ENCODE peak calls at places on chromosome 13, in seven cellular contexts. Z is stomach, U is transverse colon, Q is HCT116, P is upper lobe of left lung, N is K562, O is Panc1. E is an unnamed sample. For H3K4me1, the result is how much of the 10 kb centered on the place peaks cover.

GRCh38 chr13:42798118-42798517 is 16.7 kb downstream of the FAM216B start:
- DNase-seq in Z (no peak), U (no peak), Q (no peak), P (no peak), N (no peak), O (no peak), E (no peak)

GRCh38 chr13:49996951-49997895 is at the start of gene TRIM13:
- DNase-seq in Z (peak), U (peak), Q (peak), P (peak), N (no peak), O (no peak), E (peak)

GRCh38 chr13:106369091-106369490 is 166.4 kb downstream of the EFNB2 start:
- DNase-seq in Z (no peak), U (no peak), Q (no peak), P (no peak), N (no peak), O (no peak), E (no peak)

GRCh38 chr13:113804017-113804702 is 45.1 kb downstream of the TMEM255B start:
- DNase-seq in Z (no peak), U (no peak), Q (no peak), P (no peak), N (no peak), O (no peak), E (peak)

GRCh38 chr13:113774177-113775107 is 15.4 kb downstream of the TMEM255B start:
- DNase-seq in Z (peak), U (no peak), Q (no peak), P (no peak), N (no peak), O (peak), E (no peak)

GRCh38 chr13:80475718-80476117 is 134.8 kb upstream of the SPRY2 start:
- DNase-seq in Z (no peak), U (no peak), Q (no peak), P (no peak), N (no peak), O (no peak), E (no peak)

GRCh38 chr13:98598043-98598442 is 21.1 kb upstream of the STK24 start:
- DNase-seq in Z (no peak), U (no peak), Q (no peak), P (no peak), N (no peak), O (no peak), E (no peak)

GRCh38 chr13:99376132-99376531 is 68.9 kb upstream of the GPR183 start:
- DNase-seq in Z (no peak), U (no peak), Q (no peak), P (peak), N (no peak), O (no peak), E (peak)

GRCh38 chr13:27280841-27281240 is 10.2 kb downstream of the RASL11A start:
- DNase-seq in Z (no peak), U (no peak), Q (no peak), P (no peak), N (no peak), O (no peak), E (no peak)

GRCh38 chr13:27276188-27276587 is 5.6 kb downstream of the RASL11A start:
- DNase-seq in Z (no peak), U (no peak), Q (no peak), P (no peak), N (no peak), O (no peak), E (no peak)

GRCh38 chr13:27281420-27281819 is 10.8 kb downstream of the RASL11A start:
- DNase-seq in Z (no peak), U (peak), Q (no peak), P (no peak), N (no peak), O (no peak), E (no peak)

GRCh38 chr13:27280009-27280646 is 9.5 kb downstream of the RASL11A start:
- DNase-seq in Z (no peak), U (no peak), Q (no peak), P (no peak), N (no peak), O (no peak), E (no peak)

GRCh38 chr13:27279506-27279905 is 8.9 kb downstream of the RASL11A start:
- DNase-seq in Z (no peak), U (no peak), Q (no peak), P (no peak), N (no peak), O (no peak), E (no peak)
- TF ChIP-seq CTCF in Z (no peak), U (no peak), Q (no peak), P (no peak), N (no peak), O (no peak), E (no peak)

GRCh38 chr13:79386125-79386822 is 19.8 kb downstream of the RBM26 start:
- DNase-seq in Z (no peak), U (no peak), Q (no peak), P (no peak), N (no peak), O (no peak), E (no peak)
- H3K4me1 ChIP-seq in Z (under half), U (under half), Q (under half), P (under half), N (under half), O (under half), E (under half)

DNA sequence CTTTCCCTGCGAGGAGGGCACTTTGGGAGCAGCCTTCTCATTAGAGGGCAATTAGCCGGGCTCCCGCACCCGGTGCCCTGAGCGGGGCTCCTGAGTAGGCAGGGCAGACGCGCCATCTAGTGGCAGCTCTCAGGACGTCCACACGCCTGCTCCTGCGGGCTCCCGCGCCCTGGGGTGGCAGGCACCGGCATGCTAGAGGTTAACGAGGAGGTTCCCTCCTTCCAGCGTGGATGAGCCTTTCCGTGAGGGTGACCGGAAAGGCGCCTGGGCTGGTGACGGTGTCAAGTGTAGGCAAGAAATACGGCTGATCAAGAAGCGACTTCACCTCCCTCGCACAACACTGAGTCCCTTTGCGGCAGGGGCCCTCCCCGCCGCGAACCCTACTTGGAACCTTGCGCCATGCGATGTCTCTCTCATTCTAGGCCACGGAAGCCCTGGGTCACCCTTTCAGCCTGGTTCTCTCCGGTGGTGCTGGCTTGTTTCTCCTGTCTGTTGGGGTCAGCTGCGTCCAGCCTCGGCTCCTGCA is 67.7 kb downstream of the ALOX5AP start:
- DNase-seq in Z (peak), U (peak), Q (peak), P (peak), N (peak), O (no peak), E (peak)
- TF ChIP-seq POLR2AphosphoS5 in Z (peak), U (peak), Q (no peak), P (peak), N (no peak), O (no peak), E (peak)

GRCh38 chr13:25725104-25725503 is 326.7 kb downstream of the SHISA2 start:
- DNase-seq in Z (no peak), U (no peak), Q (no peak), P (no peak), N (no peak), O (no peak), E (no peak)
- TF ChIP-seq CTCF in Z (no peak), U (no peak), Q (no peak), P (no peak), N (no peak), O (no peak), E (no peak)

GRCh38 chr13:97493471-97493870 is 59.5 kb downstream of the RAP2A start:
- DNase-seq in Z (no peak), U (no peak), Q (no peak), P (no peak), N (no peak), O (no peak), E (no peak)
- H3K4me1 ChIP-seq in Z (under half), U (under half), Q (under half), P (under half), N (under half), O (under half), E (under half)